ENCODE peak calls at places on chromosome 21, in four cellular contexts. One of them, this sample, is unnamed.

GRCh38 chr21:37264808-37265207 is 2.3 kb downstream of the VPS26C start:
- DNase-seq in stimulated activated naive B cell treated with anti-CD40 and anti-IgM and Interleukin-4, amounts not matched to agents 10 μg/mL and 1 μg/mL and 100 μg/mL, for 72 hours: no peak
- DNase-seq in GM03348: no peak
- DNase-seq in Peyer's patch: no peak
- DNase-seq in this sample: no peak

GRCh38 chr21:40546657-40547056 is 300.3 kb downstream of the DSCAM start:
- DNase-seq in stimulated activated naive B cell treated with anti-CD40 and anti-IgM and Interleukin-4, amounts not matched to agents 10 μg/mL and 1 μg/mL and 100 μg/mL, for 72 hours: no peak
- DNase-seq in Peyer's patch: no peak
- DNase-seq in GM03348: no peak
- DNase-seq in this sample: no peak

GRCh38 chr21:34800797-34801518 is 132.2 kb downstream of the CLIC6 start:
- DNase-seq in stimulated activated naive B cell treated with anti-CD40 and anti-IgM and Interleukin-4, amounts not matched to agents 10 μg/mL and 1 μg/mL and 100 μg/mL, for 72 hours: no peak
- DNase-seq in GM03348: peak
- DNase-seq in Peyer's patch: no peak
- DNase-seq in this sample: no peak

GRCh38 chr21:44425895-44426662 is 29.2 kb upstream of the LRRC3 start:
- DNase-seq in stimulated activated naive B cell treated with anti-CD40 and anti-IgM and Interleukin-4, amounts not matched to agents 10 μg/mL and 1 μg/mL and 100 μg/mL, for 72 hours: no peak
- DNase-seq in Peyer's patch: no peak
- DNase-seq in GM03348: no peak
- DNase-seq in this sample: no peak

GRCh38 chr21:24045775-24046215 is 1561.5 kb downstream of the MRPL39 start:
- DNase-seq in GM03348: no peak
- DNase-seq in Peyer's patch: peak
- DNase-seq in stimulated activated naive B cell treated with anti-CD40 and anti-IgM and Interleukin-4, amounts not matched to agents 10 μg/mL and 1 μg/mL and 100 μg/mL, for 72 hours: no peak
- DNase-seq in this sample: peak

GRCh38 chr21:39057121-39057520 is 126.1 kb downstream of the PSMG1 start:
- DNase-seq in Peyer's patch: no peak
- DNase-seq in stimulated activated naive B cell treated with anti-CD40 and anti-IgM and Interleukin-4, amounts not matched to agents 10 μg/mL and 1 μg/mL and 100 μg/mL, for 72 hours: no peak
- DNase-seq in GM03348: no peak
- DNase-seq in this sample: no peak

GRCh38 chr21:34886554-34887385 is 162.3 kb downstream of the RUNX1 start:
- DNase-seq in stimulated activated naive B cell treated with anti-CD40 and anti-IgM and Interleukin-4, amounts not matched to agents 10 μg/mL and 1 μg/mL and 100 μg/mL, for 72 hours: no peak
- DNase-seq in GM03348: peak
- DNase-seq in Peyer's patch: no peak
- DNase-seq in this sample: peak

GRCh38 chr21:31347435-31348032 is 3.5 kb upstream of the TIAM1 start:
- DNase-seq in Peyer's patch: no peak
- DNase-seq in GM03348: peak
- DNase-seq in stimulated activated naive B cell treated with anti-CD40 and anti-IgM and Interleukin-4, amounts not matched to agents 10 μg/mL and 1 μg/mL and 100 μg/mL, for 72 hours: no peak
- DNase-seq in this sample: no peak

GRCh38 chr21:45539046-45539795 is 3.0 kb downstream of the SLC19A1 start:
- DNase-seq in GM03348: no peak
- DNase-seq in Peyer's patch: no peak
- DNase-seq in stimulated activated naive B cell treated with anti-CD40 and anti-IgM and Interleukin-4, amounts not matched to agents 10 μg/mL and 1 μg/mL and 100 μg/mL, for 72 hours: no peak
- DNase-seq in this sample: no peak

GRCh38 chr21:22120616-22121266 is 1122.5 kb downstream of the NCAM2 start:
- DNase-seq in Peyer's patch: no peak
- DNase-seq in stimulated activated naive B cell treated with anti-CD40 and anti-IgM and Interleukin-4, amounts not matched to agents 10 μg/mL and 1 μg/mL and 100 μg/mL, for 72 hours: no peak
- DNase-seq in GM03348: peak
- DNase-seq in this sample: no peak

This sample was measured in endothelial cell.